ENCODE peak calls at places on chromosome 1, in four cellular contexts. M, Z, J and X are unnamed samples.

GRCh38 chr1:21295059-21295401 is 4.8 kb upstream of the ECE1 start:
- DNase-seq in M (peak; percentile 65), Z (peak; percentile 71), J (no peak), X (no peak)

GRCh38 chr1:159307338-159307737 is 5.2 kb downstream of the FCER1A start:
- DNase-seq in M (no peak), Z (no peak), J (no peak), X (no peak)

GRCh38 chr1:39115271-39116110 is 89.0 kb upstream of the MACF1 start:
- DNase-seq in M (peak; percentile 88), Z (peak; percentile 89), J (no peak), X (no peak)

GRCh38 chr1:32311709-32312393 is 20.0 kb downstream of the HDAC1 start:
- DNase-seq in M (no peak), Z (no peak), J (no peak), X (no peak)

GRCh38 chr1:184222561-184223157 is 164.2 kb upstream of the C1orf21 start:
- DNase-seq in M (peak; percentile 55), Z (no peak), J (no peak), X (no peak)

GRCh38 chr1:110370827-110371226 is 20.0 kb downstream of the SLC16A4 start:
- DNase-seq in M (peak; percentile 77), Z (peak; percentile 66), J (no peak), X (no peak)

GRCh38 chr1:8660455-8660854 is 157.0 kb downstream of the RERE start:
- DNase-seq in M (peak; percentile 94), Z (peak; percentile 91), J (no peak), X (peak; percentile 84)

GRCh38 chr1:109619655-109620395 is at the start of gene AMPD2:
- DNase-seq in M (peak; percentile 89), Z (peak; percentile 82), J (peak; percentile 95), X (peak; percentile 92)

GRCh38 chr1:230268371-230269170 is 157.6 kb downstream of the PGBD5 start:
- DNase-seq in M (peak; percentile 75), Z (peak; percentile 50), J (no peak), X (no peak)

DNA sequence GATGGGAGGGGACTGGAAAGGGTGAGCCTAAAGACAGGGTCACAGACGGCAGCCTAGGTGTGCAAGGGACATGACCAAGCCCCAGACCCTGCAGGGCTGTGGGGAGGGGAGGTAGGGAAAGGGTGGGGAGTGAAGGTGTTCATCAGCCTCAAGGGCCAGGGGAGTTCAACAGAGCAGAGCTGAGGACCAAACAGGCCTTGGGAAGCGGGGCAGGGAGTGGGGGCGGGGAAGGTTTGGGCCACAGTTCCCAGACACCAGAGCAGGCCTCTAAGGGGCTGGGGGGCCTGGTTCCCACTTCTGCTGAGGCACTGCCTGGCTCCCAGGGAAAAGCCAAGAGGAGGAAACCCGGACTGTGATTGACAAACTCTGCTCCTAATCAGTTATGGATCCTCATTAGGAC is 456.3 kb downstream of the MATN1 start:
- DNase-seq in M (no peak), Z (no peak), J (no peak), X (no peak)
- H3K27me3 ChIP-seq in M (no peaks in the 10 kb centered on the region), Z (no peaks in the 10 kb centered on the region), J (no peaks in the 10 kb centered on the region), X (no peaks in the 10 kb centered on the region)

GRCh38 chr1:154178006-154178405 is 13.9 kb downstream of the TPM3 start:
- DNase-seq in M (no peak), Z (no peak), J (no peak), X (no peak)
- H3K36me3 ChIP-seq in M (peaks cover 24% of the 10 kb centered on the region), Z (peaks cover 21% of the 10 kb centered on the region), J (no peaks in the 10 kb centered on the region), X (peaks cover 14% of the 10 kb centered on the region)

GRCh38 chr1:74681449-74681848 is 7.9 kb upstream of the ERICH3 start:
- DNase-seq in M (no peak), Z (no peak), J (no peak), X (no peak)

GRCh38 chr1:74684301-74684700 is 10.7 kb upstream of the ERICH3 start:
- DNase-seq in M (no peak), Z (no peak), J (no peak), X (no peak)

GRCh38 chr1:74681001-74681400 is 7.4 kb upstream of the ERICH3 start:
- DNase-seq in M (no peak), Z (no peak), J (no peak), X (no peak)

GRCh38 chr1:74683656-74684055 is 10.1 kb upstream of the ERICH3 start:
- DNase-seq in M (no peak), Z (no peak), J (no peak), X (no peak)

DNA sequence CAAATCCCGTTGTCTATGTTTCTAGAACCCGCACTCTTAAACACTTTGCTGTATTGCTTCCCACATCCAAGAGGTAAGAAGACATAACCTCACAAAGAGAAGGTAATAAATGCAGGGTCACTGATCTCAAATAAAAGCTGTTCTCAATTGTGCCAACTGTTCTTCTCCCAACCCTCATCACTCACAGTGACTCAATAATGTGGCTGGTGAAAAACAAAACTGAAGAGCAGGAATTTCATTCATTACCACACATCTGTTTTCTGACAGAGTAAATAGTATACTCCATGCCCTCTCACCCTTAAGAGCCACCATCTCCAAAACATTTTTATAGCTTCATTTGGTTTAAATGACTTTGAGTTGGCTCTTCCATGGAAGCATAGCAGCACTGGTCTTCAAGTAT is 6.2 kb upstream of the ERICH3 start:
- DNase-seq in M (no peak), Z (peak; percentile 20), J (no peak), X (no peak)
- H3K27me3 ChIP-seq in M (no peaks in the 10 kb centered on the region), Z (no peaks in the 10 kb centered on the region), J (no peaks in the 10 kb centered on the region), X (no peaks in the 10 kb centered on the region)

GRCh38 chr1:37884145-37884544 is 24.8 kb upstream of the MTF1 start:
- DNase-seq in M (no peak), Z (no peak), J (no peak), X (no peak)
- H3K36me3 ChIP-seq in M (peaks cover 61% of the 10 kb centered on the region), Z (peaks cover 39% of the 10 kb centered on the region), J (peaks cover 4% of the 10 kb centered on the region), X (peaks cover 93% of the 10 kb centered on the region)

DNA sequence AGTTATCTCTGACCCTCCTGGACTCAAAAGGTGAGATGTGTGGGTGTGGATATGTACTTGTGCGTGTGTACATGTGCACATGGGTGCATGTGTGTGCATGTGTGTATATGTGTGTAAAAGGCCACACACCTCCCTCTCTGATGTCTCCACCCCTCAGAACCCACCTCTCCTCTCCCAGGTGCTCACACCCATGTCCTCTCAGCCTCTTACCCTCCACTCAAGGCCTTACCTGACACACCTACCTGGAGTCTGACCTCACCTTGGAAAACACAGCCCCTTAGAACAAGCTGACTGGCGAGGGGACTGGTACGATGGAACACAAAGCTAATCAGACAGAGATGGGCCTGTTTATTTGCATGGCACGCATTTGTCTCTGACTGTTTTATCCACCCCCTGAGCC is 6.2 kb upstream of the KLHDC7A start:
- DNase-seq in M (no peak), Z (no peak), J (no peak), X (no peak)
- H3K27me3 ChIP-seq in M (no peaks in the 10 kb centered on the region), Z (no peaks in the 10 kb centered on the region), J (no peaks in the 10 kb centered on the region), X (no peaks in the 10 kb centered on the region)

GRCh38 chr1:64847666-64848065 is 102.8 kb downstream of the RAVER2 start:
- DNase-seq in M (no peak), Z (no peak), J (no peak), X (no peak)
- H3K36me3 ChIP-seq in M (peaks cover 74% of the 10 kb centered on the region), Z (peaks cover 20% of the 10 kb centered on the region), J (no peaks in the 10 kb centered on the region), X (peaks cover 41% of the 10 kb centered on the region)